ENCODE peak calls at places on chromosomes 5 and 9, in four cellular contexts. G is A549, B is HFFc6, S is astrocyte of the spinal cord. V is an unnamed sample.

GRCh38 chr9:91422832-91423711 is 560 bp downstream of the NFIL3 start:
- DNase-seq in G (peak), B (peak), S (peak), V (no peak)

GRCh38 chr9:6055213-6055612 is 39.8 kb upstream of the RANBP6 start:
- DNase-seq in B (peak), G (peak), S (peak), V (peak)

GRCh38 chr9:113186241-113186755 is 34.8 kb downstream of the FKBP15 start:
- DNase-seq in S (no peak), G (no peak), B (no peak), V (no peak)

GRCh38 chr9:130143974-130144373 is 28.2 kb upstream of the NCS1 start:
- DNase-seq in G (no peak), S (peak), B (no peak), V (no peak)

GRCh38 chr9:6567140-6567591 is 78.4 kb downstream of the GLDC start:
- DNase-seq in S (peak), G (peak), B (peak), V (peak)

GRCh38 chr5:148740966-148741742 is 85.3 kb upstream of the ADRB2 start:
- DNase-seq in B (peak), S (peak), G (peak), V (peak)

GRCh38 chr5:132073231-132074013 is at the start of gene CSF2:
- DNase-seq in B (peak), G (no peak), S (no peak), V (no peak)

GRCh38 chr9:114805670-114806551 is at the start of gene TNFSF15:
- DNase-seq in S (no peak), G (no peak), B (no peak), V (no peak)

GRCh38 chr5:67985686-67986387 is 229.7 kb upstream of the PIK3R1 start:
- DNase-seq in G (no peak), B (no peak), S (no peak), V (no peak)

GRCh38 chr9:115162946-115163345 is 45.0 kb upstream of the TNC start:
- DNase-seq in B (no peak), S (no peak), G (no peak), V (no peak)

GRCh38 chr9:122387526-122387925 is 16.7 kb downstream of the PTGS1 start:
- DNase-seq in S (no peak), B (no peak), G (no peak), V (no peak)

GRCh38 chr5:72452515-72453259 is 54.5 kb downstream of the ZNF366 start:
- DNase-seq in S (peak), G (peak), B (peak), V (no peak)

GRCh38 chr5:1232780-1233179 is 7.6 kb downstream of the SLC6A18 start:
- DNase-seq in B (no peak), S (no peak), G (no peak), V (no peak)
- TF ChIP-seq CTCF in B (no peak), S (no peak), G (no peak), V (no peak)

GRCh38 chr9:87336407-87336806 is 161.3 kb upstream of the DAPK1 start:
- DNase-seq in G (peak), B (peak), S (no peak), V (no peak)
- TF ChIP-seq CTCF in G (no peak), B (no peak), S (no peak), V (peak)

GRCh38 chr5:171596391-171596878 is 177.0 kb downstream of the FGF18 start:
- DNase-seq in S (peak), G (no peak), B (peak), V (no peak)
- TF ChIP-seq CTCF in S (no peak), G (no peak), B (no peak), V (no peak)

DNA sequence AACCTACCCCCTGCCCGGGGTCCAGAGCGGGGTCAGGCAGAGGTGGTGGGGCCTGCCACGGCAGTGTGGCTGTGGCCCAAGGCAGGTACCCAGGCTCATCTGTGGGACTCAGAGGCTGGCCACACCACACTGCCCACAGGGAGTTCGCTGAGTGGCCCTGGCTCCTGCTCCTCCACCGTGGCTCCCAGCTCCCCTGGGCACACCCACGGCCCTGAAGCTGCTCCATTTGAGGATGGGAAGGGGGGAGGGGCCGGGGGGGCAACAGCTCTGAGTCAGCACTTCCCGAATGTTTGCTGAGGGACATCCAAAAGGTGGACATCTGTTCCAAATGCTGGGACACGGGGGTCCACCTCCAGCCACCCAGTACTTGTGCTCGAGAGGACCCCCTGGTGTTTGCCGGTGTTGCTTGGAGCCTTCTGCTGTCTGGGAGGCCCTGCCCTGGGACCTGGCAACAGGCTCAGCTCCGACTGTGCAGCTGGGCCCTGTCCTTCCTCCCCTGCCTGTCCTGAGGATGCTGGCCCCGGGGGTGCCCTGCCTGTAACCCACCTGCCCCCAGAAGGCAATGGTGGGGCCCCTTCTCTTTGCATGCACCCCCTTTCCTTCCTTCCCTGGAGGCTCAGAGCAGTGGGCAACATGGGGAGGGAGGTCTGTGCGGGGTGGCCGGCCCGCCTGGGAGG is 2.5 kb upstream of the NRARP start:
- DNase-seq in B (no peak), S (no peak), G (no peak), V (no peak)
- TF ChIP-seq CTCF in B (peak), S (no peak), G (no peak), V (peak)

DNA sequence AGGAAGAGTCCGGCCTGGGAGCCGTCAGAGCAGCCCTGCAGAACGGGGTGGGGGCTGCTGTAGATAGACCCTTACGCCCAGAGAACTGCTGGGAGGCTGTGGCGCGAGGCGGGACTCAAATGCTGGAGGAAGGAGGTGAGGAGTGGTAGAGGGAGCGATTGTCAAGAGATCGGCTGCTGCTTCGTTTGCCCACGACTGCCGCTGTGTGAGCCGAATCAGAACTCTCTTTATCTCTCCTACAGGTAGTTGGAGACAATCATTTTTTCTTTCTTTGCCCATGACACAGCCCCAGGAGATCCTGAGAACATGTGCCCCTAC is 446 bp downstream of the ZNF79 start:
- DNase-seq in S (no peak), G (no peak), B (no peak), V (no peak)
- TF ChIP-seq CTCF in S (no peak), G (no peak), B (no peak), V (no peak)

DNA sequence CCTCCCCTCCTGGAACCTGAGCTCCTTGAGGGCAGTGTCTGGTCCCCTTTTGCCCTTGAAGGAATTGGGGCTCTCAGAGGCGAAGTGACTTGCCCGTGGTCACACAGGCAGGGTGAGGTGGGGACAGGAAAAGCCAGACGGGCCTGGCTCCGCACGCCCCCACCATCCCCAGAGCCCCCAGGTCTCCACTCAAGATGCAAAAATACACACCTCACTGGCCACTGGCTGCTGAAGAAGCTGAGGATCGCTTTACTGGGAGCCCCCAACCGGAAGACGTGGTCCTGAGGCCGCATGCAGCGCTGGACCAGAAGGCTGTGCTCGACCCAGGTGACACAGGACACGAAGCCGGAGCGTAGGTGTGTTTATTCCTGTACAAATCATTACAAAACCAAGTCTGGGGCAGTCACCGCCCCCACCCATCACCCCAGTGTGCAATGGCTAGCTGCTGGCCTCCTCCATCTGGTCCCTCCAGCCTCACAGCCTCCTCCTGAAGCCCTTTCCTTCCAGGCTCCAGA is 7.6 kb upstream of the AK1 start:
- DNase-seq in B (no peak), S (no peak), G (no peak), V (no peak)
- TF ChIP-seq CTCF in B (no peak), S (no peak), G (no peak), V (no peak)

DNA sequence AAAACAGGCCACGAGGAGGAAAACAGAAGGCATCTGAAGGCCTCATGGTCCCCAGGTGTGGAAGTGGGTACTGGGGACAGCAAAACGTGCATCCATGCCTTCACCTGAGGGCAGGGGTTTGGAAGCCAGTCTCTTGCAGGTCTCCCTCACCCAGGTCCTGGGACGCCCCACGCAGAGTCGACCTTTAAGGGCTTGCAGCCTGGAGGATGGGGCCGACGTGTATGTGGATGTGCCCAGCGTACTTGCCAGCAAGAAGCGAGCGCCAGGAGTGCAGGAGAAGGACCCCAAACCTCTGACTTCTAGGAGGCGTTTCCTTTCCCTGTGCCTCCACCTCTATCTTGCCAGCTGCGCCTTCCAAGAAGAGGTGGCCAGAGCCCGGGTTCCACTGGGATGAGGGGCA is 65.9 kb downstream of the OTULIN start:
- DNase-seq in G (no peak), S (no peak), B (no peak), V (no peak)
- TF ChIP-seq CTCF in G (no peak), S (no peak), B (no peak), V (no peak)